ENCODE peak calls at places on chromosomes 7 and 10, in eight cellular contexts. One of them, this sample, is unnamed.
A peak's percentile ranks its signal among the peaks of the same experiment; 100 is the strongest.

GRCh38 chr10:81873932-81874816 is 820 bp upstream of the NRG3 start:
- DNase-seq in A549: no peak
- DNase-seq in aorta: peak; percentile 62
- DNase-seq in endothelial cell of umbilical vein: peak; percentile 78
- DNase-seq in caudate nucleus: no peak
- DNase-seq in hepatocyte: peak; percentile 85
- DNase-seq in Peyer's patch: peak; percentile 47
- DNase-seq in CD4-positive, alpha-beta T cell: no peak
- DNase-seq in this sample: peak; percentile 92

GRCh38 chr7:29878081-29878688 is 71.9 kb downstream of the WIPF3 start:
- DNase-seq in A549: peak; percentile 46
- DNase-seq in aorta: no peak
- DNase-seq in endothelial cell of umbilical vein: peak; percentile 74
- DNase-seq in caudate nucleus: no peak
- DNase-seq in hepatocyte: peak; percentile 35
- DNase-seq in Peyer's patch: no peak
- DNase-seq in CD4-positive, alpha-beta T cell: peak; percentile 15
- DNase-seq in this sample: peak; percentile 43

GRCh38 chr7:89001306-89001705 is 205.8 kb upstream of the TEX47 start:
- DNase-seq in A549: no peak
- DNase-seq in aorta: no peak
- DNase-seq in endothelial cell of umbilical vein: no peak
- DNase-seq in caudate nucleus: no peak
- DNase-seq in hepatocyte: no peak
- DNase-seq in Peyer's patch: no peak
- DNase-seq in CD4-positive, alpha-beta T cell: no peak
- DNase-seq in this sample: no peak

GRCh38 chr10:71694567-71694968 is 25.0 kb downstream of the C10orf105 start:
- DNase-seq in A549: no peak
- DNase-seq in aorta: peak; percentile 80
- DNase-seq in endothelial cell of umbilical vein: peak; percentile 11
- DNase-seq in caudate nucleus: no peak
- DNase-seq in hepatocyte: no peak
- DNase-seq in Peyer's patch: no peak
- DNase-seq in CD4-positive, alpha-beta T cell: peak; percentile 17
- DNase-seq in this sample: no peak

GRCh38 chr10:88892223-88892967 is 12.3 kb downstream of the STAMBPL1 start:
- DNase-seq in A549: no peak
- DNase-seq in aorta: no peak
- DNase-seq in endothelial cell of umbilical vein: no peak
- DNase-seq in caudate nucleus: no peak
- DNase-seq in hepatocyte: no peak
- DNase-seq in Peyer's patch: no peak
- DNase-seq in CD4-positive, alpha-beta T cell: no peak
- DNase-seq in this sample: peak; percentile 51

GRCh38 chr7:73717991-73718405 is 1.5 kb downstream of the STX1A start:
- DNase-seq in A549: no peak
- DNase-seq in aorta: peak; percentile 68
- DNase-seq in endothelial cell of umbilical vein: peak; percentile 97
- DNase-seq in caudate nucleus: no peak
- DNase-seq in hepatocyte: peak; percentile 23
- DNase-seq in Peyer's patch: no peak
- DNase-seq in CD4-positive, alpha-beta T cell: peak; percentile 60
- DNase-seq in this sample: no peak

GRCh38 chr7:134649231-134649775 is 2.6 kb downstream of the BPGM start:
- DNase-seq in A549: no peak
- DNase-seq in aorta: no peak
- DNase-seq in endothelial cell of umbilical vein: no peak
- DNase-seq in caudate nucleus: no peak
- DNase-seq in hepatocyte: no peak
- DNase-seq in Peyer's patch: no peak
- DNase-seq in CD4-positive, alpha-beta T cell: no peak
- DNase-seq in this sample: no peak

GRCh38 chr7:26500749-26501352 is 209.2 kb downstream of the SNX10 start:
- DNase-seq in A549: peak; percentile 26
- DNase-seq in aorta: no peak
- DNase-seq in endothelial cell of umbilical vein: peak; percentile 52
- DNase-seq in caudate nucleus: no peak
- DNase-seq in hepatocyte: peak; percentile 23
- DNase-seq in Peyer's patch: no peak
- DNase-seq in CD4-positive, alpha-beta T cell: no peak
- DNase-seq in this sample: peak; percentile 63

GRCh38 chr10:78787095-78787494 is 281.7 kb upstream of the ZMIZ1 start:
- DNase-seq in A549: no peak
- DNase-seq in aorta: no peak
- DNase-seq in endothelial cell of umbilical vein: peak; percentile 69
- DNase-seq in caudate nucleus: no peak
- DNase-seq in hepatocyte: no peak
- DNase-seq in Peyer's patch: no peak
- DNase-seq in CD4-positive, alpha-beta T cell: no peak
- DNase-seq in this sample: no peak

GRCh38 chr10:91251430-91252056 is 31.1 kb downstream of the PCGF5 start:
- DNase-seq in A549: peak; percentile 40
- DNase-seq in aorta: no peak
- DNase-seq in endothelial cell of umbilical vein: peak; percentile 61
- DNase-seq in caudate nucleus: no peak
- DNase-seq in hepatocyte: peak; percentile 69
- DNase-seq in Peyer's patch: no peak
- DNase-seq in CD4-positive, alpha-beta T cell: peak; percentile 26
- DNase-seq in this sample: peak; percentile 65

GRCh38 chr10:126111562-126111961 is 215.2 kb downstream of the FANK1 start:
- DNase-seq in A549: no peak
- DNase-seq in aorta: no peak
- DNase-seq in endothelial cell of umbilical vein: no peak
- DNase-seq in caudate nucleus: no peak
- DNase-seq in hepatocyte: no peak
- DNase-seq in Peyer's patch: no peak
- DNase-seq in CD4-positive, alpha-beta T cell: no peak
- DNase-seq in this sample: no peak

GRCh38 chr7:83947260-83947659 is 247.3 kb downstream of the SEMA3A start:
- DNase-seq in A549: peak; percentile 6
- DNase-seq in aorta: no peak
- DNase-seq in endothelial cell of umbilical vein: no peak
- DNase-seq in caudate nucleus: no peak
- DNase-seq in hepatocyte: peak; percentile 10
- DNase-seq in Peyer's patch: no peak
- DNase-seq in CD4-positive, alpha-beta T cell: no peak
- DNase-seq in this sample: peak; percentile 78

GRCh38 chr10:61188691-61189090 is 244.7 kb upstream of the RHOBTB1 start:
- DNase-seq in A549: no peak
- DNase-seq in aorta: no peak
- DNase-seq in endothelial cell of umbilical vein: no peak
- DNase-seq in caudate nucleus: no peak
- DNase-seq in hepatocyte: no peak
- DNase-seq in Peyer's patch: no peak
- DNase-seq in CD4-positive, alpha-beta T cell: no peak
- DNase-seq in this sample: peak; percentile 19

GRCh38 chr10:86300399-86300925 is 66.1 kb downstream of the GRID1 start:
- DNase-seq in A549: no peak
- DNase-seq in aorta: no peak
- DNase-seq in endothelial cell of umbilical vein: no peak
- DNase-seq in caudate nucleus: no peak
- DNase-seq in hepatocyte: no peak
- DNase-seq in Peyer's patch: no peak
- DNase-seq in CD4-positive, alpha-beta T cell: no peak
- DNase-seq in this sample: no peak

GRCh38 chr7:90666186-90666585 is 70.1 kb downstream of the CDK14 start:
- DNase-seq in A549: no peak
- DNase-seq in aorta: no peak
- DNase-seq in endothelial cell of umbilical vein: no peak
- DNase-seq in caudate nucleus: no peak
- DNase-seq in hepatocyte: no peak
- DNase-seq in Peyer's patch: no peak
- DNase-seq in CD4-positive, alpha-beta T cell: no peak
- DNase-seq in this sample: no peak

GRCh38 chr7:12584940-12585339 is 14.4 kb downstream of the SCIN start:
- DNase-seq in A549: no peak
- DNase-seq in aorta: no peak
- DNase-seq in endothelial cell of umbilical vein: peak; percentile 6
- DNase-seq in caudate nucleus: no peak
- DNase-seq in hepatocyte: no peak
- DNase-seq in Peyer's patch: no peak
- DNase-seq in CD4-positive, alpha-beta T cell: no peak
- DNase-seq in this sample: no peak

GRCh38 chr10:14822879-14823755 is 14.7 kb downstream of the CDNF start:
- DNase-seq in A549: peak; percentile 66
- DNase-seq in aorta: no peak
- DNase-seq in endothelial cell of umbilical vein: peak; percentile 70
- DNase-seq in caudate nucleus: no peak
- DNase-seq in hepatocyte: peak; percentile 47
- DNase-seq in Peyer's patch: no peak
- DNase-seq in CD4-positive, alpha-beta T cell: peak; percentile 37
- DNase-seq in this sample: peak; percentile 72

GRCh38 chr7:100773491-100773890 is 40.1 kb downstream of the ZAN start:
- DNase-seq in A549: no peak
- DNase-seq in aorta: no peak
- DNase-seq in endothelial cell of umbilical vein: no peak
- DNase-seq in caudate nucleus: no peak
- DNase-seq in hepatocyte: no peak
- DNase-seq in Peyer's patch: no peak
- DNase-seq in CD4-positive, alpha-beta T cell: no peak
- DNase-seq in this sample: no peak

GRCh38 chr10:50508315-50509051 is 115.3 kb downstream of the SGMS1 start:
- DNase-seq in A549: no peak
- DNase-seq in aorta: no peak
- DNase-seq in endothelial cell of umbilical vein: no peak
- DNase-seq in caudate nucleus: no peak
- DNase-seq in hepatocyte: peak; percentile 37
- DNase-seq in Peyer's patch: no peak
- DNase-seq in CD4-positive, alpha-beta T cell: no peak
- DNase-seq in this sample: no peak

GRCh38 chr10:50504389-50504788 is 119.4 kb downstream of the SGMS1 start:
- DNase-seq in A549: no peak
- DNase-seq in aorta: no peak
- DNase-seq in endothelial cell of umbilical vein: no peak
- DNase-seq in caudate nucleus: no peak
- DNase-seq in hepatocyte: no peak
- DNase-seq in Peyer's patch: no peak
- DNase-seq in CD4-positive, alpha-beta T cell: no peak
- DNase-seq in this sample: no peak

GRCh38 chr10:50503661-50504320 is 120.0 kb downstream of the SGMS1 start:
- DNase-seq in A549: no peak
- DNase-seq in aorta: no peak
- DNase-seq in endothelial cell of umbilical vein: no peak
- DNase-seq in caudate nucleus: no peak
- DNase-seq in hepatocyte: no peak
- DNase-seq in Peyer's patch: no peak
- DNase-seq in CD4-positive, alpha-beta T cell: no peak
- DNase-seq in this sample: no peak

GRCh38 chr10:50510517-50511473 is 113.0 kb downstream of the SGMS1 start:
- DNase-seq in A549: no peak
- DNase-seq in aorta: no peak
- DNase-seq in endothelial cell of umbilical vein: no peak
- DNase-seq in caudate nucleus: no peak
- DNase-seq in hepatocyte: no peak
- DNase-seq in Peyer's patch: no peak
- DNase-seq in CD4-positive, alpha-beta T cell: no peak
- DNase-seq in this sample: no peak

GRCh38 chr10:50506861-50507573 is 116.7 kb downstream of the SGMS1 start:
- DNase-seq in A549: no peak
- DNase-seq in aorta: no peak
- DNase-seq in endothelial cell of umbilical vein: no peak
- DNase-seq in caudate nucleus: peak; percentile 41
- DNase-seq in hepatocyte: no peak
- DNase-seq in Peyer's patch: no peak
- DNase-seq in CD4-positive, alpha-beta T cell: no peak
- DNase-seq in this sample: no peak
- H3K27ac ChIP-seq in A549: no peak overlapping the region
- H3K27ac ChIP-seq in aorta: no peak overlapping the region
- H3K27ac ChIP-seq in endothelial cell of umbilical vein: no peak overlapping the region
- H3K27ac ChIP-seq in caudate nucleus: peak overlapping the region; percentile 98
- H3K27ac ChIP-seq in hepatocyte: no peak overlapping the region
- H3K27ac ChIP-seq in Peyer's patch: no peak overlapping the region
- H3K27ac ChIP-seq in CD4-positive, alpha-beta T cell: no peak overlapping the region
- H3K27ac ChIP-seq in this sample: no peak overlapping the region

DNA sequence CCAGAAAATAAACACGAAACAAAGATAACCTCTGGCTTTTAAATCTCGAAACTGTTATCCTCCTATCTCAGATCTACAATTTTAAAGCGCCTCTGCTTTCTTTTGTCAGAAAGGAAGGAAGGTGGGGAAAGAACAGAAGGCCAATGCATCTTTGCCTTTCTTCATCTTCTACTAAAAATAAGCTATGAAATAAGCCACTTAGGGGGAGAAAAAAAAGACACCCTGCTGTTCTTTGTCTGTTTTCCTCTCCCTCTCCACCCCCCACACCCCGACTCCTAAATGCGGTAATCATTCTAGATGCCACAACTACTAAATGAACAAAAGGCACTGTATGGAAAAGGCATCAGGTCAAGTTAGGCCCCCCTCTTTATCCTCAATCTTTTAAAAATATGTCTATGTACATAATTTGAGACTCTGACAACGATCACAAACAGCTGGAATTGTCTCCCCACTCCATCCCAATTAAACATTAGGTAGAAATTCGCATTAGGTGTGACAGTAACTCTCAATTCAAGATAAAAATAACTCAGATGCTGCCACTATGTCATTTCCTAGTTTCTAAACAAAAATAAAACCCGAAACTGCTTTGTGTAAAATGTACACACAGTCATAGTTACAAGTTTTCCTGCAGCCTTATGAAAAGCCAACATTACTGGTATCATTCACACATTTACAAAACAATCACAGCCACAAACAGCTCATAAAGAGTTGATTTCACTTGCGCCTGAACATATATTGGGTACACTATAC is 2.4 kb downstream of the UBE2H start:
- DNase-seq in A549: no peak
- DNase-seq in aorta: no peak
- DNase-seq in endothelial cell of umbilical vein: peak; percentile 52
- DNase-seq in caudate nucleus: no peak
- DNase-seq in hepatocyte: no peak
- DNase-seq in Peyer's patch: no peak
- DNase-seq in CD4-positive, alpha-beta T cell: no peak
- DNase-seq in this sample: peak; percentile 69
- H3K27ac ChIP-seq in A549: peak overlapping the region; percentile 83
- H3K27ac ChIP-seq in aorta: peak overlapping the region; percentile 4
- H3K27ac ChIP-seq in endothelial cell of umbilical vein: peak overlapping the region; percentile 97
- H3K27ac ChIP-seq in caudate nucleus: peak overlapping the region; percentile 96
- H3K27ac ChIP-seq in hepatocyte: peak overlapping the region; percentile 92
- H3K27ac ChIP-seq in Peyer's patch: peak overlapping the region; percentile 98
- H3K27ac ChIP-seq in CD4-positive, alpha-beta T cell: peak overlapping the region; percentile 82
- H3K27ac ChIP-seq in this sample: peak overlapping the region; percentile 95

DNA sequence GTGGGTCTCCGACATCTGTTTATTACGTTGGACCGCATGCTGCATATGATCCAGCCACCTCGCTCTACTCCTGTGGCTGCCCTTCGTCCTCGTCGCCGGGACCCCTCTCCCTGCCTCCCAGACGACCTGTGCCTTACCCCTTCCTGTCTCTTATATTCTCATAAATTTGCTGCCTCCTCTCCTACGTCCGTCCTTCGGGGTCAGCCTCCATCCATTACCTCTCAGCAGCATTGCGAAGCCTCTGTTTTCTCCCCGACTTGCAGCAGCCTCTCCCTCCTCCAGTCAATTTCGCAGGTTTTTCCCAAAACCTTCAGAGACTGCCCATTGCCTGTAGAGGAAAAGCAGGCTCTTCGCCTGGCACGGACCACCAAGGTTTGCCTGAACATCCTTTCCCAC is 39.4 kb upstream of the LEP start:
- DNase-seq in A549: no peak
- DNase-seq in aorta: no peak
- DNase-seq in endothelial cell of umbilical vein: no peak
- DNase-seq in caudate nucleus: no peak
- DNase-seq in hepatocyte: no peak
- DNase-seq in Peyer's patch: no peak
- DNase-seq in CD4-positive, alpha-beta T cell: no peak
- DNase-seq in this sample: no peak
- H3K27ac ChIP-seq in A549: no peak overlapping the region
- H3K27ac ChIP-seq in aorta: no peak overlapping the region
- H3K27ac ChIP-seq in endothelial cell of umbilical vein: no peak overlapping the region
- H3K27ac ChIP-seq in caudate nucleus: no peak overlapping the region
- H3K27ac ChIP-seq in hepatocyte: no peak overlapping the region
- H3K27ac ChIP-seq in Peyer's patch: no peak overlapping the region
- H3K27ac ChIP-seq in CD4-positive, alpha-beta T cell: no peak overlapping the region
- H3K27ac ChIP-seq in this sample: no peak overlapping the region

GRCh38 chr7:19709249-19709578 is 377 bp upstream of the POLR1F start:
- DNase-seq in A549: no peak
- DNase-seq in aorta: no peak
- DNase-seq in endothelial cell of umbilical vein: no peak
- DNase-seq in caudate nucleus: no peak
- DNase-seq in hepatocyte: no peak
- DNase-seq in Peyer's patch: no peak
- DNase-seq in CD4-positive, alpha-beta T cell: no peak
- DNase-seq in this sample: no peak
- H3K27ac ChIP-seq in A549: peak overlapping the region; percentile 35
- H3K27ac ChIP-seq in aorta: peak overlapping the region; percentile 12
- H3K27ac ChIP-seq in endothelial cell of umbilical vein: no peak overlapping the region
- H3K27ac ChIP-seq in caudate nucleus: no peak overlapping the region
- H3K27ac ChIP-seq in hepatocyte: peak overlapping the region; percentile 29
- H3K27ac ChIP-seq in Peyer's patch: peak overlapping the region; percentile 71
- H3K27ac ChIP-seq in CD4-positive, alpha-beta T cell: peak overlapping the region; percentile 54
- H3K27ac ChIP-seq in this sample: no peak overlapping the region